ENCODE peak calls at places on chromosomes 7 and 10, in seven cellular contexts. One of them, this sample, is unnamed.

GRCh38 chr10:129531195-129531968 is 64.3 kb downstream of the MGMT start:
- DNase-seq in hepatocyte: no peak
- DNase-seq in body of pancreas: no peak
- DNase-seq in AG04450: peak; percentile 8
- DNase-seq in suprapubic skin: no peak
- DNase-seq in MM.1S: no peak
- DNase-seq in spleen: no peak
- DNase-seq in this sample: no peak

GRCh38 chr7:31882187-31882586 is 188.0 kb downstream of the PDE1C start:
- DNase-seq in hepatocyte: no peak
- DNase-seq in body of pancreas: peak; percentile 13
- DNase-seq in AG04450: no peak
- DNase-seq in suprapubic skin: no peak
- DNase-seq in MM.1S: no peak
- DNase-seq in spleen: no peak
- DNase-seq in this sample: no peak

GRCh38 chr7:80634505-80634904 is 3.9 kb upstream of the CD36 start:
- DNase-seq in hepatocyte: no peak
- DNase-seq in body of pancreas: no peak
- DNase-seq in AG04450: peak; percentile 64
- DNase-seq in suprapubic skin: no peak
- DNase-seq in MM.1S: no peak
- DNase-seq in spleen: no peak
- DNase-seq in this sample: no peak

GRCh38 chr7:106865130-106866115 is at the start of gene PIK3CG:
- DNase-seq in hepatocyte: no peak
- DNase-seq in body of pancreas: no peak
- DNase-seq in AG04450: no peak
- DNase-seq in suprapubic skin: no peak
- DNase-seq in MM.1S: peak; percentile 76
- DNase-seq in spleen: no peak
- DNase-seq in this sample: no peak

GRCh38 chr10:50417906-50418697 is 166.8 kb upstream of the ASAH2 start:
- DNase-seq in hepatocyte: peak; percentile 72
- DNase-seq in body of pancreas: peak; percentile 59
- DNase-seq in AG04450: peak; percentile 46
- DNase-seq in suprapubic skin: peak; percentile 82
- DNase-seq in MM.1S: no peak
- DNase-seq in spleen: peak; percentile 86
- DNase-seq in this sample: peak; percentile 88

GRCh38 chr10:133127291-133128125 is 32.5 kb upstream of the KNDC1 start:
- DNase-seq in hepatocyte: no peak
- DNase-seq in body of pancreas: no peak
- DNase-seq in AG04450: no peak
- DNase-seq in suprapubic skin: peak; percentile 55
- DNase-seq in MM.1S: no peak
- DNase-seq in spleen: peak; percentile 64
- DNase-seq in this sample: peak; percentile 35

GRCh38 chr7:64951250-64951848 is 39.5 kb downstream of the ZNF117 start:
- DNase-seq in hepatocyte: peak; percentile 57
- DNase-seq in body of pancreas: peak; percentile 37
- DNase-seq in AG04450: peak; percentile 1
- DNase-seq in suprapubic skin: no peak
- DNase-seq in MM.1S: peak; percentile 54
- DNase-seq in spleen: no peak
- DNase-seq in this sample: no peak

GRCh38 chr7:106216517-106217088 is 68.2 kb downstream of the NAMPT start:
- DNase-seq in hepatocyte: peak; percentile 63
- DNase-seq in body of pancreas: peak; percentile 77
- DNase-seq in AG04450: peak; percentile 82
- DNase-seq in suprapubic skin: no peak
- DNase-seq in MM.1S: no peak
- DNase-seq in spleen: no peak
- DNase-seq in this sample: no peak

GRCh38 chr10:108392286-108392685 is 1227.8 kb upstream of the SORCS1 start:
- DNase-seq in hepatocyte: no peak
- DNase-seq in body of pancreas: no peak
- DNase-seq in AG04450: no peak
- DNase-seq in suprapubic skin: no peak
- DNase-seq in MM.1S: no peak
- DNase-seq in spleen: no peak
- DNase-seq in this sample: no peak

GRCh38 chr7:150975536-150976285 is 2.4 kb downstream of the KCNH2 start:
- DNase-seq in hepatocyte: no peak
- DNase-seq in body of pancreas: no peak
- DNase-seq in AG04450: no peak
- DNase-seq in suprapubic skin: no peak
- DNase-seq in MM.1S: no peak
- DNase-seq in spleen: no peak
- DNase-seq in this sample: no peak

GRCh38 chr7:33472348-33473025 is 343.1 kb downstream of the BBS9 start:
- DNase-seq in hepatocyte: no peak
- DNase-seq in body of pancreas: no peak
- DNase-seq in AG04450: no peak
- DNase-seq in suprapubic skin: no peak
- DNase-seq in MM.1S: no peak
- DNase-seq in spleen: no peak
- DNase-seq in this sample: no peak

GRCh38 chr7:74203157-74203556 is 6.6 kb upstream of the LAT2 start:
- DNase-seq in hepatocyte: peak; percentile 56
- DNase-seq in body of pancreas: peak; percentile 68
- DNase-seq in AG04450: no peak
- DNase-seq in suprapubic skin: peak; percentile 54
- DNase-seq in MM.1S: peak; percentile 74
- DNase-seq in spleen: peak; percentile 44
- DNase-seq in this sample: peak; percentile 21

GRCh38 chr10:6014241-6014761 is 37.0 kb upstream of the IL15RA start:
- DNase-seq in hepatocyte: peak; percentile 58
- DNase-seq in body of pancreas: peak; percentile 71
- DNase-seq in AG04450: no peak
- DNase-seq in suprapubic skin: no peak
- DNase-seq in MM.1S: peak; percentile 62
- DNase-seq in spleen: no peak
- DNase-seq in this sample: no peak

GRCh38 chr7:98913612-98914011 is 35.3 kb downstream of the TRRAP start:
- DNase-seq in hepatocyte: no peak
- DNase-seq in body of pancreas: no peak
- DNase-seq in AG04450: no peak
- DNase-seq in suprapubic skin: no peak
- DNase-seq in MM.1S: no peak
- DNase-seq in spleen: no peak
- DNase-seq in this sample: no peak

GRCh38 chr10:128875955-128876354 is 591.1 kb upstream of the MGMT start:
- DNase-seq in hepatocyte: peak; percentile 59
- DNase-seq in body of pancreas: peak; percentile 28
- DNase-seq in AG04450: no peak
- DNase-seq in suprapubic skin: peak; percentile 79
- DNase-seq in MM.1S: no peak
- DNase-seq in spleen: no peak
- DNase-seq in this sample: no peak

GRCh38 chr7:13833872-13834271 is 155.6 kb downstream of the ETV1 start:
- DNase-seq in hepatocyte: no peak
- DNase-seq in body of pancreas: no peak
- DNase-seq in AG04450: no peak
- DNase-seq in suprapubic skin: no peak
- DNase-seq in MM.1S: no peak
- DNase-seq in spleen: no peak
- DNase-seq in this sample: no peak

GRCh38 chr10:91590904-91591791 is 41.7 kb downstream of the PPP1R3C start:
- DNase-seq in hepatocyte: peak; percentile 66
- DNase-seq in body of pancreas: peak; percentile 92
- DNase-seq in AG04450: peak; percentile 81
- DNase-seq in suprapubic skin: no peak
- DNase-seq in MM.1S: no peak
- DNase-seq in spleen: no peak
- DNase-seq in this sample: no peak

GRCh38 chr10:124917939-124918830 is 23.7 kb upstream of the ZRANB1 start:
- DNase-seq in hepatocyte: no peak
- DNase-seq in body of pancreas: no peak
- DNase-seq in AG04450: no peak
- DNase-seq in suprapubic skin: no peak
- DNase-seq in MM.1S: peak; percentile 9
- DNase-seq in spleen: no peak
- DNase-seq in this sample: no peak

GRCh38 chr7:69218634-69219033 is 379.6 kb upstream of the AUTS2 start:
- DNase-seq in hepatocyte: no peak
- DNase-seq in body of pancreas: no peak
- DNase-seq in AG04450: no peak
- DNase-seq in suprapubic skin: no peak
- DNase-seq in MM.1S: no peak
- DNase-seq in spleen: no peak
- DNase-seq in this sample: no peak

GRCh38 chr7:87216701-87217508 is 2.6 kb downstream of the TMEM243 start:
- DNase-seq in hepatocyte: no peak
- DNase-seq in body of pancreas: no peak
- DNase-seq in AG04450: no peak
- DNase-seq in suprapubic skin: no peak
- DNase-seq in MM.1S: peak; percentile 70
- DNase-seq in spleen: no peak
- DNase-seq in this sample: no peak

GRCh38 chr7:135978624-135979023 is 1.5 kb upstream of the MTPN start:
- DNase-seq in hepatocyte: no peak
- DNase-seq in body of pancreas: no peak
- DNase-seq in AG04450: no peak
- DNase-seq in suprapubic skin: no peak
- DNase-seq in MM.1S: no peak
- DNase-seq in spleen: no peak
- DNase-seq in this sample: no peak

GRCh38 chr7:29809533-29810155 is 3.3 kb downstream of the WIPF3 start:
- DNase-seq in hepatocyte: no peak
- DNase-seq in body of pancreas: no peak
- DNase-seq in AG04450: no peak
- DNase-seq in suprapubic skin: no peak
- DNase-seq in MM.1S: no peak
- DNase-seq in spleen: no peak
- DNase-seq in this sample: no peak

GRCh38 chr7:29812185-29812876 is 6.0 kb downstream of the WIPF3 start:
- DNase-seq in hepatocyte: no peak
- DNase-seq in body of pancreas: no peak
- DNase-seq in AG04450: no peak
- DNase-seq in suprapubic skin: no peak
- DNase-seq in MM.1S: no peak
- DNase-seq in spleen: no peak
- DNase-seq in this sample: no peak

GRCh38 chr7:29810813-29811482 is 4.6 kb downstream of the WIPF3 start:
- DNase-seq in hepatocyte: no peak
- DNase-seq in body of pancreas: no peak
- DNase-seq in AG04450: no peak
- DNase-seq in suprapubic skin: no peak
- DNase-seq in MM.1S: no peak
- DNase-seq in spleen: no peak
- DNase-seq in this sample: no peak

GRCh38 chr7:29811597-29811996 is 5.3 kb downstream of the WIPF3 start:
- DNase-seq in hepatocyte: peak; percentile 35
- DNase-seq in body of pancreas: no peak
- DNase-seq in AG04450: no peak
- DNase-seq in suprapubic skin: no peak
- DNase-seq in MM.1S: no peak
- DNase-seq in spleen: no peak
- DNase-seq in this sample: no peak

DNA sequence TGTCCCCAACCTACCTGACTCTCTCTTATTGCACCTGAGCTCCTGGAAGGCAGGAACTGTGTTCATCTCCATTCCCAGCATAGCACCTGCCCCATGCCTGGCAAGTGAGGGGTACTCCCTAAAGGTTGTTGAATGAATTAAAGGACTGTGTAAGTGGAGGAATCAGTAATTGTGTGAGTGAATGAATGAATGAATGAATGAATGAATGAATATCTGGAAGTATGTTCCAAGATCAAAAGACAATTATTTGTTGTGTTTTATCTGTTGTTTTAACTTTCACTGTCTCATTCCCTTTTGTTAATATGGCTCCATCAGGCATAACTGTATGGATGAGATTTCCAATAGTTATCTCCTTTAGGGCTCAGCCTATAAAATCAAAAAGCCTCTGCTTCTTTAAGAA is 4.0 kb downstream of the WIPF3 start:
- DNase-seq in hepatocyte: no peak
- DNase-seq in body of pancreas: no peak
- DNase-seq in AG04450: no peak
- DNase-seq in suprapubic skin: no peak
- DNase-seq in MM.1S: no peak
- DNase-seq in spleen: no peak
- DNase-seq in this sample: no peak
- H3K27me3 ChIP-seq in hepatocyte: peaks cover 8% of the 10 kb centered on the region
- H3K27me3 ChIP-seq in body of pancreas: no peaks in the 10 kb centered on the region
- H3K27me3 ChIP-seq in AG04450: peaks cover 35% of the 10 kb centered on the region
- H3K27me3 ChIP-seq in suprapubic skin: peaks cover 47% of the 10 kb centered on the region
- H3K27me3 ChIP-seq in MM.1S: peaks cover 6% of the 10 kb centered on the region
- H3K27me3 ChIP-seq in spleen: peaks cover 73% of the 10 kb centered on the region
- H3K27me3 ChIP-seq in this sample: peaks cover 66% of the 10 kb centered on the region

GRCh38 chr7:82053453-82054032 is 283.7 kb upstream of the HGF start:
- DNase-seq in hepatocyte: no peak
- DNase-seq in body of pancreas: no peak
- DNase-seq in AG04450: no peak
- DNase-seq in suprapubic skin: no peak
- DNase-seq in MM.1S: no peak
- DNase-seq in spleen: no peak
- DNase-seq in this sample: no peak

GRCh38 chr7:82050134-82050533 is 280.3 kb upstream of the HGF start:
- DNase-seq in hepatocyte: peak; percentile 45
- DNase-seq in body of pancreas: no peak
- DNase-seq in AG04450: peak; percentile 55
- DNase-seq in suprapubic skin: no peak
- DNase-seq in MM.1S: no peak
- DNase-seq in spleen: no peak
- DNase-seq in this sample: no peak

GRCh38 chr7:82051641-82052040 is 281.8 kb upstream of the HGF start:
- DNase-seq in hepatocyte: no peak
- DNase-seq in body of pancreas: no peak
- DNase-seq in AG04450: no peak
- DNase-seq in suprapubic skin: no peak
- DNase-seq in MM.1S: no peak
- DNase-seq in spleen: no peak
- DNase-seq in this sample: no peak

GRCh38 chr7:82050792-82051191 is 280.9 kb upstream of the HGF start:
- DNase-seq in hepatocyte: peak; percentile 23
- DNase-seq in body of pancreas: no peak
- DNase-seq in AG04450: no peak
- DNase-seq in suprapubic skin: no peak
- DNase-seq in MM.1S: no peak
- DNase-seq in spleen: no peak
- DNase-seq in this sample: no peak

GRCh38 chr7:82049442-82049841 is 279.6 kb upstream of the HGF start:
- DNase-seq in hepatocyte: peak; percentile 19
- DNase-seq in body of pancreas: no peak
- DNase-seq in AG04450: no peak
- DNase-seq in suprapubic skin: no peak
- DNase-seq in MM.1S: no peak
- DNase-seq in spleen: no peak
- DNase-seq in this sample: no peak
- H3K27me3 ChIP-seq in hepatocyte: no peaks in the 10 kb centered on the region
- H3K27me3 ChIP-seq in body of pancreas: no peaks in the 10 kb centered on the region
- H3K27me3 ChIP-seq in AG04450: no peaks in the 10 kb centered on the region
- H3K27me3 ChIP-seq in suprapubic skin: no peaks in the 10 kb centered on the region
- H3K27me3 ChIP-seq in MM.1S: no peaks in the 10 kb centered on the region
- H3K27me3 ChIP-seq in spleen: no peaks in the 10 kb centered on the region
- H3K27me3 ChIP-seq in this sample: no peaks in the 10 kb centered on the region

GRCh38 chr7:108452707-108453106 is 3.5 kb downstream of the NRCAM start:
- DNase-seq in hepatocyte: peak; percentile 25
- DNase-seq in body of pancreas: no peak
- DNase-seq in AG04450: no peak
- DNase-seq in suprapubic skin: no peak
- DNase-seq in MM.1S: peak; percentile 32
- DNase-seq in spleen: no peak
- DNase-seq in this sample: no peak
- H3K27me3 ChIP-seq in hepatocyte: peaks cover 25% of the 10 kb centered on the region
- H3K27me3 ChIP-seq in body of pancreas: no peaks in the 10 kb centered on the region
- H3K27me3 ChIP-seq in AG04450: peaks cover 54% of the 10 kb centered on the region
- H3K27me3 ChIP-seq in suprapubic skin: peaks cover 51% of the 10 kb centered on the region
- H3K27me3 ChIP-seq in MM.1S: peaks cover 24% of the 10 kb centered on the region
- H3K27me3 ChIP-seq in spleen: peaks cover 64% of the 10 kb centered on the region
- H3K27me3 ChIP-seq in this sample: peaks cover 62% of the 10 kb centered on the region

GRCh38 chr10:93577565-93577964 is 11.1 kb downstream of the FFAR4 start:
- DNase-seq in hepatocyte: no peak
- DNase-seq in body of pancreas: no peak
- DNase-seq in AG04450: no peak
- DNase-seq in suprapubic skin: no peak
- DNase-seq in MM.1S: no peak
- DNase-seq in spleen: no peak
- DNase-seq in this sample: no peak
- H3K27me3 ChIP-seq in hepatocyte: no peaks in the 10 kb centered on the region
- H3K27me3 ChIP-seq in body of pancreas: no peaks in the 10 kb centered on the region
- H3K27me3 ChIP-seq in AG04450: peaks cover 16% of the 10 kb centered on the region
- H3K27me3 ChIP-seq in suprapubic skin: peaks cover 3% of the 10 kb centered on the region
- H3K27me3 ChIP-seq in MM.1S: no peaks in the 10 kb centered on the region
- H3K27me3 ChIP-seq in spleen: no peaks in the 10 kb centered on the region
- H3K27me3 ChIP-seq in this sample: no peaks in the 10 kb centered on the region

This sample was measured in upper lobe of right lung.